ENCODE peak calls at places on chromosomes 11 and 22, in six cellular contexts. V, Z, I, K, N and S are unnamed samples.

GRCh38 chr11:134711008-134711407 is 299.0 kb upstream of the B3GAT1 start:
- DNase-seq in I (no peak), Z (no peak), K (no peak), V (no peak), N (no peak), S (no peak)

GRCh38 chr11:16047073-16047472 is 309.3 kb downstream of the SOX6 start:
- DNase-seq in I (no peak), K (no peak), N (no peak), Z (no peak), V (no peak), S (no peak)

GRCh38 chr11:119910056-119910455 is 181.1 kb upstream of the NECTIN1 start:
- DNase-seq in I (no peak), Z (no peak), N (no peak), V (no peak), K (no peak), S (no peak)

GRCh38 chr11:72553748-72554147 is 119.4 kb upstream of the CLPB start:
- DNase-seq in K (no peak), Z (peak), N (peak), I (no peak), V (no peak), S (no peak)

GRCh38 chr11:48063424-48063978 is 83.1 kb downstream of the PTPRJ start:
- DNase-seq in K (peak), V (no peak), I (no peak), Z (no peak), N (no peak), S (no peak)

GRCh38 chr11:73641668-73642067 is 4.7 kb upstream of the PLEKHB1 start:
- DNase-seq in Z (no peak), N (no peak), V (no peak), I (no peak), K (no peak), S (no peak)

GRCh38 chr22:39900306-39901227 is at the start of gene GRAP2:
- DNase-seq in V (no peak), N (no peak), Z (no peak), K (no peak), I (no peak), S (no peak)

GRCh38 chr22:35021166-35021565 is 44.8 kb upstream of the ISX start:
- DNase-seq in K (no peak), V (no peak), I (no peak), N (no peak), Z (no peak), S (no peak)

GRCh38 chr11:110311783-110312578 is 15.6 kb upstream of the RDX start:
- DNase-seq in Z (no peak), V (no peak), N (no peak), I (no peak), K (peak), S (no peak)

GRCh38 chr11:119701591-119702260 is 27.3 kb downstream of the NECTIN1 start:
- DNase-seq in I (no peak), N (peak), Z (no peak), V (no peak), K (peak), S (peak)

GRCh38 chr22:26610072-26610958 is 7.5 kb downstream of the CRYBB1 start:
- DNase-seq in V (no peak), Z (no peak), K (peak), N (no peak), I (peak), S (no peak)

GRCh38 chr11:67642148-67642475 is 2.5 kb upstream of the TBX10 start:
- DNase-seq in Z (no peak), V (no peak), K (no peak), N (no peak), I (peak), S (no peak)

GRCh38 chr22:24834845-24835570 is 29.0 kb downstream of the SGSM1 start:
- DNase-seq in V (no peak), N (peak), Z (no peak), K (peak), I (no peak), S (no peak)

GRCh38 chr11:73140213-73141030 is 1.7 kb downstream of the FCHSD2 start:
- DNase-seq in V (peak), I (no peak), Z (no peak), K (peak), N (peak), S (peak)

DNA sequence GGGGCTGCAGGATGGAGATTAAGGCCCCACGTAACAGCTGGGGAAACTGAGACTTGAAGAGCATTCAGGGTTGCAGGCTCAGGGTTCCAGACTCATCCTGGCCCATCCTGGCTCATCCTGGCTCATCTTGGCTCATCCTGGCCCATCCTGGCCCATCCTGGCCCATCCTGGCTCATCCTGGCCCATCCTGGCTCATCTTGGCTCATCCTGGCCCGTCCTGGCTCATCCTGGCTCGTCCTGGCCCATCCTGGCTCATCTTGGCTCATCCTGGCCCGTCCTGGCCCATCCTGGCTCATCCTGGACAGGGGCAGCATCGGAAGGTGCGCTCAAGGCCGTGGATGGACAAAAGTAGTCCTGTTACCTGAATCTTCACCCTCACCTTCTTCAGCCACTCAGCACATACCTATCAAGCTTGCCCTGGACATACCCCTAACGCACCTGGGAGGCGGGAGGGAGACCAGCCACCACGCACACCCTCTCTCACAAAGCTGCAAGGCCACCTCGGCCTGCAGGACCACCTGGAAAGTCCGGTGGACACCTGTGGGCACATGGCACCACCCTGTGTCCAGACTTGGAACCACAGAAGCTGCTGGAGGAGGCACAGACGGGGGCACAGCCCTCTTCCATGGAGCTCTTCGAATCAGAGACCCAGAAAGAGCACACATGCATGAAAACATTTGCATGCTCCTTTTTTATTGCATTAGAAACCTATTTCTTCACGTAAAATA is 20.3 kb upstream of the NLRP6 start:
- DNase-seq in N (no peak), V (no peak), K (no peak), I (no peak), Z (no peak), S (no peak)
- TF ChIP-seq CTCF in N (no peak), V (no peak), K (peak), I (peak), Z (no peak), S (no peak)

GRCh38 chr11:124278261-124278660 is 22.1 kb downstream of the OR8G5 start:
- DNase-seq in I (no peak), Z (no peak), N (no peak), V (no peak), K (no peak), S (no peak)

GRCh38 chr11:124274000-124274399 is 17.8 kb downstream of the OR8G5 start:
- DNase-seq in I (no peak), Z (no peak), N (no peak), V (no peak), K (no peak), S (no peak)

GRCh38 chr11:124276081-124276480 is 19.9 kb downstream of the OR8G5 start:
- DNase-seq in V (no peak), N (no peak), I (no peak), Z (no peak), K (no peak), S (no peak)

GRCh38 chr11:124277207-124277606 is 21.0 kb downstream of the OR8G5 start:
- DNase-seq in Z (no peak), V (no peak), K (no peak), N (no peak), I (no peak), S (no peak)

DNA sequence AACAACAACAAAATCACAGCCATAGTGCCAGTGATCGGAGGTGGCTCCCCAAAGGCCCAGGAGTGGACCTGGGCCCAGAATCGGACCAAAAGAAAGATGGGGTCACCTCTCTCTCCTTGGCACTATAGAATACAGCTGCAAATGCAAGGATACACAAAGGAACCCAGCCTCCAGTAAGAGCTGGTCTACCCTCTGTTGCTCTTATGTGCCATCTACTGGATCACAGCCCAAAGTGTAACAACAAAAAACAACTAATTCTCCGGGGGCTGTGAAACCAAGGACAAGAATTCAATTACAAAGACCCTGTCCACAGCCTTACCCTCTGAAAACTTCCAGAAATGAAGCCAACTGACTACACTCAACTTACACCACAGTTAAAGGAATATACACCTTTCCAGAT is 21.6 kb downstream of the OR8G5 start:
- DNase-seq in Z (no peak), I (no peak), K (peak), V (no peak), N (no peak), S (no peak)
- TF ChIP-seq CTCF in Z (peak), I (peak), K (no peak), V (no peak), N (peak), S (no peak)

GRCh38 chr11:1870326-1870696 is 17.4 kb downstream of the LSP1 start:
- DNase-seq in I (no peak), V (no peak), K (no peak), Z (no peak), N (no peak), S (no peak)

GRCh38 chr11:1868636-1869291 is 15.9 kb downstream of the LSP1 start:
- DNase-seq in Z (no peak), K (no peak), N (no peak), I (no peak), V (no peak), S (no peak)

GRCh38 chr11:1870721-1871466 is 18.0 kb downstream of the LSP1 start:
- DNase-seq in N (no peak), K (no peak), V (peak), Z (no peak), I (no peak), S (peak)

GRCh38 chr11:1868056-1868635 is 15.3 kb downstream of the LSP1 start:
- DNase-seq in N (no peak), K (no peak), V (no peak), Z (no peak), I (no peak), S (no peak)

GRCh38 chr11:1869427-1870325 is 16.8 kb downstream of the LSP1 start:
- DNase-seq in Z (no peak), K (no peak), I (no peak), V (no peak), N (no peak), S (no peak)
- TF ChIP-seq CTCF in Z (peak), K (peak), I (no peak), V (no peak), N (no peak), S (no peak)

GRCh38 chr11:3051435-3052108 is 5.7 kb downstream of the CARS1 start:
- DNase-seq in I (no peak), N (no peak), Z (no peak), K (no peak), V (no peak), S (no peak)
- TF ChIP-seq CTCF in I (no peak), N (peak), Z (no peak), K (no peak), V (no peak), S (no peak)

GRCh38 chr11:78832226-78832947 is 257.7 kb upstream of the NARS2 start:
- DNase-seq in K (no peak), Z (no peak), N (no peak), V (no peak), I (no peak), S (no peak)
- TF ChIP-seq CTCF in K (no peak), Z (no peak), N (peak), V (no peak), I (no peak), S (no peak)

GRCh38 chr22:44316393-44317162 is 3.8 kb upstream of the SHISAL1 start:
- DNase-seq in V (no peak), K (no peak), Z (no peak), N (no peak), I (no peak), S (no peak)

GRCh38 chr22:44317163-44317455 is 4.4 kb upstream of the SHISAL1 start:
- DNase-seq in Z (no peak), I (no peak), K (no peak), V (no peak), N (no peak), S (no peak)

GRCh38 chr22:44313385-44314006 is 745 bp upstream of the SHISAL1 start:
- DNase-seq in Z (no peak), V (no peak), K (no peak), I (no peak), N (no peak), S (no peak)

GRCh38 chr22:44312766-44313165 is at the start of gene SHISAL1:
- DNase-seq in V (no peak), I (no peak), K (no peak), Z (no peak), N (no peak), S (no peak)

DNA sequence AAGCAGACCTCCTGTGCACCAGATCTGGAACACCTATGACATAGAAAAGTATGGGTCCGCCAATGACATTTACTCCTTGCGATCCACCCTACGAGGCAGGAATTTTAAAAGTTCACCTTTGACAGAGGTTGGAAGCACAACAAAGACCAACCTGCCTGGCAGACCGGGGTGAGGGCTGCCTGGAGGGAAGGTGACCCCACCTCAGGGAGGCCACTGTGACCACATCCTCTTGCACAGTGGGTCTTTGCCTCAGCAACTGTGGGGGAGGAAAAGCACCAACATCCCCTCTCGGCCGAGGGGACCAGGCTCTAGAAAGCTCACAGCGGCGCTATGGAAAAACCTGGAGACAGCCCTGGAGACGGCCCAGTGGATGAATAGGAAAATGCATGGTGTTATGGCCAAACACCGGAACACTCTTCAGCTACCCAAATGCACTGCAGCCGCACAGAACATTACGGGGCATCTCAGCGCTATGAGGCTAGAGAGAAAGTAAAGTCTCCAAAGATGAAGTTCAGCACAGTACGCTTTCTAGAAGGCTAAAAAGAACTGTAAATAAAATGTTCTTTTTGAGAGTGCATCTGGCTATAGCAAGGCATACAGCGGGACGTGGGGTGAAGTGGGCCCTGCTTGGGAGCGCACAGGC is 1.8 kb upstream of the SHISAL1 start:
- DNase-seq in K (no peak), V (no peak), Z (no peak), I (no peak), N (no peak), S (no peak)
- TF ChIP-seq CTCF in K (no peak), V (no peak), Z (no peak), I (no peak), N (no peak), S (peak)

GRCh38 chr11:44351898-44352498 is 42.1 kb upstream of the ALX4 start:
- DNase-seq in Z (no peak), N (no peak), V (no peak), K (no peak), I (no peak), S (no peak)
- TF ChIP-seq CTCF in Z (no peak), N (peak), V (no peak), K (no peak), I (no peak), S (no peak)

GRCh38 chr22:43370045-43370444 is 26.9 kb upstream of the SCUBE1 start:
- DNase-seq in N (no peak), Z (no peak), K (no peak), I (no peak), V (peak), S (no peak)
- TF ChIP-seq CTCF in N (no peak), Z (no peak), K (no peak), I (no peak), V (no peak), S (no peak)

GRCh38 chr11:103326070-103326794 is 217.0 kb downstream of the DYNC2H1 start:
- DNase-seq in K (peak), N (peak), Z (peak), I (no peak), V (peak), S (peak)

GRCh38 chr11:103327721-103328120 is 218.5 kb downstream of the DYNC2H1 start:
- DNase-seq in N (no peak), I (no peak), K (no peak), V (no peak), Z (no peak), S (no peak)

GRCh38 chr11:103322861-103323260 is 213.6 kb downstream of the DYNC2H1 start:
- DNase-seq in I (no peak), Z (no peak), N (no peak), K (no peak), V (no peak), S (no peak)

GRCh38 chr11:103325686-103326069 is 216.5 kb downstream of the DYNC2H1 start:
- DNase-seq in N (peak), V (peak), Z (no peak), K (no peak), I (no peak), S (peak)
- TF ChIP-seq CTCF in N (no peak), V (no peak), Z (no peak), K (no peak), I (no peak), S (no peak)

DNA sequence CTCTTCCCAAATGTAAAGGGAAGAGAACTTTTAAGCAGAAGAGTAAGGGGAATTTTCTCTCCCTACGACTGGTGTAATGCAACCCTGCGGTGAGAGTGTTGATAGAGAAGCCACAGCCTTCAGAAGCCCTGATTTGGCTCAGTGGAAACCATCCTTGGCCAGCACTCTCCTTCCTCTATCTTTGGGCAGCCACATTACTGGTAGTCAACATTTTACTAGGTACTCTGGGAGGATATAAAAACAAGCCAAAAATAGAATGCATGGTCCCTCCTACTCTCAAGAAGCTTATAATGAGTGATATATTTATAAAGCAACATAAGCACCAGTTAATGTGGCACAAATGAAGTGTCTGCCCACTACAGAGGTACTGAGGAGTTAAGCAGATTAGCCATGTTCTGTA is 201.8 kb upstream of the NCAM1 start:
- DNase-seq in V (no peak), I (no peak), Z (no peak), K (no peak), N (no peak), S (no peak)
- TF ChIP-seq CTCF in V (no peak), I (no peak), Z (no peak), K (no peak), N (no peak), S (no peak)